ENCODE peak calls at places on chromosomes 12 and 14, in eight cellular contexts. J, U, R, W, L, O, A and Y are unnamed samples. For H3K27me3 and H3K4me1, the result is how much of the 10 kb centered on the place peaks cover.

GRCh38 chr12:100795193-100796179 is 910 bp downstream of the ANO4 start:
- DNase-seq in R (no peak), U (no peak), W (no peak), A (no peak), O (no peak), J (no peak), L (peak), Y (no peak)

GRCh38 chr12:22935501-22935900 is 310.5 kb downstream of the ETNK1 start:
- DNase-seq in W (no peak), J (no peak), L (no peak), O (no peak), A (no peak), R (no peak), U (no peak), Y (no peak)

GRCh38 chr12:6450091-6450868 is 1.6 kb upstream of the TAPBPL start:
- DNase-seq in U (no peak), L (no peak), W (no peak), R (no peak), A (no peak), O (no peak), J (no peak), Y (no peak)

GRCh38 chr12:46266382-46266791 is 2.5 kb downstream of the SLC38A1 start:
- DNase-seq in R (peak), J (peak), O (no peak), L (peak), A (no peak), W (no peak), U (no peak), Y (no peak)

GRCh38 chr12:46843811-46844210 is 18.0 kb upstream of the SLC38A4 start:
- DNase-seq in U (no peak), A (no peak), J (no peak), O (no peak), R (no peak), L (no peak), W (no peak), Y (no peak)

GRCh38 chr14:95045836-95046430 is 111.4 kb downstream of the DICER1 start:
- DNase-seq in O (no peak), A (peak), R (no peak), W (no peak), L (no peak), J (no peak), U (peak), Y (peak)

GRCh38 chr14:90675399-90675798 is 140.8 kb downstream of the TTC7B start:
- DNase-seq in A (peak), U (no peak), R (no peak), L (peak), W (no peak), J (no peak), O (no peak), Y (peak)

GRCh38 chr14:33126433-33126832 is 187.8 kb downstream of the NPAS3 start:
- DNase-seq in W (no peak), U (no peak), A (no peak), J (no peak), L (no peak), O (no peak), R (no peak), Y (no peak)

GRCh38 chr14:54651018-54651351 is 84.1 kb downstream of the SAMD4A start:
- DNase-seq in L (no peak), U (no peak), O (no peak), A (no peak), J (no peak), W (no peak), R (no peak), Y (peak)

GRCh38 chr12:118589162-118589561 is 212.8 kb downstream of the SUDS3 start:
- DNase-seq in L (no peak), R (no peak), A (no peak), U (no peak), J (no peak), O (no peak), W (no peak), Y (no peak)

GRCh38 chr12:48115957-48116356 is 3.2 kb upstream of the PFKM start:
- DNase-seq in R (no peak), L (no peak), O (no peak), W (no peak), U (no peak), A (no peak), J (no peak), Y (no peak)

GRCh38 chr12:112852810-112853209 is 54.0 kb upstream of the OAS1 start:
- DNase-seq in O (no peak), U (no peak), J (no peak), R (no peak), L (no peak), A (no peak), W (no peak), Y (no peak)

GRCh38 chr12:81128930-81129554 is 51.2 kb downstream of the ACSS3 start:
- DNase-seq in W (peak), L (peak), R (peak), A (no peak), J (no peak), O (peak), U (peak), Y (no peak)

GRCh38 chr12:107921062-107921461 is 146.6 kb downstream of the ASCL4 start:
- DNase-seq in J (no peak), L (no peak), U (no peak), A (no peak), R (peak), O (no peak), W (no peak), Y (no peak)
- H3K27me3 ChIP-seq in J (under half), L (under half), U (under half), A (under half), R (under half), O (under half), W (under half), Y (under half)

DNA sequence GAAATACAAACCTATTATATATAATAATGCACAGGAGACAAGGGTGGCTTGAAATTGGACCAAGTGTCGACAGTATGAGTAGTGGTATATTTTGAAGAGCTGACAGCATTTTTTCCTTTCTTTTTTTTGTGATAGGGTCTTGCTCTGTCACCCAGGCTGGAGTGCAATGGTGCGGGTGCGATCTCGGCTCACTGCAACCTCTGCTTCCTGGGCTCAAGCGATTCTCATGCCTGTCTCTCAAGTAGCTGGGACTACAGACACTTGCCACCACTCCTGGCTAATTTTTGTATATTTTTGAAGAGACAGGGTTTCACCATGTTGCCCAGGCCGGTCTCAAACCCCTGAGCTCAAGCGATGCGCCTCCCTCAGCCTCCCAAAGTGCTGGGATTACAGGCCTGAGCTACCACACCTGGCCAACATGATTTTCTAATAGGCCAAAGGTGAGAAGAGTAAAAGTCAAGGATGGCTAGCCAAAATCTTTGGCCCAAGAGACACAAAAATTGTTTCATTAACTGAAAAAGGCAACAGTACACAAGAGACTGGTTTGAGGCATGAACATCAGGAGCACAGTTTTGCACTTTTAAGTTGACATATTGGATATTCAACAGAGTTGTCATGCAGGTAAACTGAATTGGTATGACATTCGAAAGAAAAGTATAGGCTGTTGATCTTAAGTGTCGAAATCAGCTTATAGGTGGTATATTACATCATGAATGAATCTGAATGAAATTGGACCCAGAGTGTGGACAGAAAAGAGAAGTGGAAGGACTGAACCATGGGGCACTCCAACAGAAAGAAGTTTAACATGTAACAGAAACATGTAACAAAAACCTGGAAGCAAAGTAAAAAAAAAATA is 12.5 kb downstream of the HNRNPC start:
- DNase-seq in W (no peak), O (no peak), L (no peak), R (no peak), A (no peak), U (no peak), J (no peak), Y (no peak)
- H3K4me1 ChIP-seq in W (under half), O (under half), L (under half), R (under half), A (under half), U (half or more), J (half or more), Y (under half)

GRCh38 chr12:53975019-53975815 is 463 bp upstream of the HOTAIR start:
- DNase-seq in W (no peak), U (no peak), J (no peak), L (no peak), A (no peak), O (no peak), R (no peak), Y (no peak)

GRCh38 chr12:53975816-53976152 is 1.0 kb upstream of the HOTAIR start:
- DNase-seq in R (no peak), U (no peak), L (no peak), W (no peak), O (no peak), J (no peak), A (no peak), Y (no peak)

GRCh38 chr12:53973093-53974042 is at the start of gene HOXC11:
- DNase-seq in J (no peak), R (peak), A (peak), W (no peak), U (no peak), L (no peak), O (no peak), Y (peak)

GRCh38 chr12:53972722-53973092 is 219 bp upstream of the HOXC11 start:
- DNase-seq in O (no peak), U (no peak), A (no peak), R (no peak), J (no peak), L (no peak), W (no peak), Y (no peak)

DNA sequence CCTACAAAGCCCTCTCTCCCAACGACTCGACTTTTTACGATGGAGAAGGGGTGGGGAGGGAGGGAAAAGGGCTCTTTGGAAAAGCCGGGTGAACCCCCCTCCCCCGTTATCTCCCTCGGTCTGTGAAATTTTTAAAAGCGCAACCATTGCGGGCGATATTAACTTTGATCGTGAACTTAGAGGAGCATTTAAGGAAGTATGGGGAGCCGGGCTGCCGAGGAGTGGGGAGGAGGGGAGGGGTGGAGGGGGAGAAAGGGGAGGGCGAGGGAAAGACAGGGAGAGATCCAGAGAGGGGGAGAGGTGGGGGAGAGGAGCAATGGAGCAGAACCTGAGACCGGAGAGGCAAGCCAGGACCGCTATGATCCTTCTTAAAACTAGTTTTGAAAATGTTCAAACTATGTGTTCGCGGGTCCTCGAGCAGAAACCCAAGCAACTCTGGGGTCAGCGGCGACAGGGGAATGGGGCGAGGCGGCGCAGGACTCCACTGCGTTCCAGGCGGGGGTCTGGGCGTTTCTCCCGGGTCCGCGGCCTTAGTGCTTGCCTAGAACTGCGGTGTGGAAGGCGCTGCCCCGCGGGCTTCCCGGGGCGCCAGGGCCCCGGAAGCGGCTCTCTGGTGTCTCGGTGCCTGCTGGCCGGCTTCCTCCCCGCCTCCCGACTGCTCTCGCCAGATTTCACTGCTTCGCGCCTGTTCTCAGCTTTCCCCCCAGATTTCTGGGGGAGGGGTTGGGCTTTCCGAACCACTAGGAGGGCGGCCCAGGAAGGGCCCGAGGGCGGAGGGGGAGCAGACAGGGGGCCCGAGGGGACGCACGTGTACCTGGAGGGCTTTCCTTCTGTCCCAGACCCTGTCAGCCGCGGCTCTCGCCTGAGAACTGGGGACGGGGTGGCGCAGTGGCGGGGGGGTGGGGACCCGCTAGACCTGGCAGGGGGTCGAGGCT is at the start of gene HOTAIR:
- DNase-seq in A (peak), O (no peak), J (peak), L (no peak), U (no peak), R (no peak), W (no peak), Y (peak)
- H3K27me3 ChIP-seq in A (under half), O (half or more), J (half or more), L (half or more), U (under half), R (under half), W (under half), Y (under half)

DNA sequence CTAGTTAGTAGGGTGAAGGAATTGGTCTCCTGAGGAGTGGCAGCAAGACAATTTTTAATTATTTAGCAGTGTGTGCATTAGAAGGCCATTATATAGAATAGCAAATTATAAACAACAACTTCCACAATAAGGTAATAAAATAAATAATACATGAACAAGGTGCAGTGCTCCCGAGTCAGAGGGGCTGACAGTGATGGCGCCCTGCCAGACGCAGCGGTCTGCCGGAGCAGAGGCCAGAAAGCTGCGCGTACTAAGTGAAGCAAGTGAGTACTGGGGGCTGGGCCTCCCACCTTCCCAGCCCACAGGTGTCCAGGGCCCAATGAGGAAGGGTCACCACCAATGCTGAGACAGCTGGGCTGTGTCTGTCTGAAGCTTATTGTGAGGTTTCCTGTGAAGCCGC is 72.0 kb upstream of the VRK1 start:
- DNase-seq in L (no peak), A (no peak), U (no peak), W (no peak), O (no peak), J (no peak), R (no peak), Y (no peak)
- H3K4me1 ChIP-seq in L (under half), A (under half), U (under half), W (under half), O (under half), J (under half), R (under half), Y (under half)

GRCh38 chr14:104116544-104117340 is 21.6 kb upstream of the KIF26A start:
- DNase-seq in J (no peak), R (no peak), A (peak), L (no peak), U (peak), O (peak), W (no peak), Y (no peak)
- H3K27me3 ChIP-seq in J (under half), R (half or more), A (under half), L (under half), U (under half), O (half or more), W (under half), Y (under half)

GRCh38 chr14:68318788-68319187 is 474.1 kb downstream of the ZFP36L1 start:
- DNase-seq in A (no peak), J (no peak), U (no peak), W (no peak), R (no peak), L (no peak), O (no peak), Y (no peak)
- H3K4me1 ChIP-seq in A (under half), J (under half), U (under half), W (under half), R (under half), L (under half), O (under half), Y (under half)

DNA sequence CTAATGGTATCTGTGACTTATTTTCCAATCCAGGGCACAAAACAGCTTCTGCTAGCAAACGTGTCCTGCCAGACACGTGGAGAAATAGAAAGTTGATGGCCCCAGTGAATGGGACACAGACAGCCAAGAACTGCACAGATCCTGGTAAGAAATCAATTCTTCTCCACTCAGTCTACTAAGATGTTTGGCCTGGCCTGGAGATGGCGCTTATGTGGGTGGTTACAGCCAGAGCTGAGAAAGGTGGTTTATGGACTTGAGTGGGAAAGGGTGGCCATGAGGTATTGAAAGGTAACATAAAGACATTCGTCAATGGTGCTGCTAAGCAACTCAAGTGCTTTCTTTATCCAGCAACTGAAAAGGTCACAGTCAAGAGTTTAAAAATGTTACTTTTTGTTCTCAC is 2.9 kb downstream of the SLC24A4 start:
- DNase-seq in U (no peak), J (no peak), A (no peak), R (no peak), L (no peak), W (no peak), O (no peak), Y (no peak)
- H3K27me3 ChIP-seq in U (under half), J (under half), A (under half), R (half or more), L (under half), W (under half), O (half or more), Y (under half)

GRCh38 chr14:61381589-61381988 is 60.2 kb downstream of the PRKCH start:
- DNase-seq in J (no peak), L (no peak), A (no peak), W (no peak), O (no peak), U (peak), R (peak), Y (no peak)

GRCh38 chr14:61385002-61385685 is 63.8 kb downstream of the PRKCH start:
- DNase-seq in J (peak), O (peak), L (peak), U (no peak), A (no peak), R (peak), W (no peak), Y (peak)

GRCh38 chr14:61379639-61380184 is 58.3 kb downstream of the PRKCH start:
- DNase-seq in A (no peak), J (no peak), W (no peak), U (no peak), L (no peak), R (no peak), O (no peak), Y (no peak)

GRCh38 chr14:61380984-61381383 is 59.6 kb downstream of the PRKCH start:
- DNase-seq in A (no peak), L (no peak), W (no peak), U (no peak), O (no peak), J (no peak), R (no peak), Y (no peak)

DNA sequence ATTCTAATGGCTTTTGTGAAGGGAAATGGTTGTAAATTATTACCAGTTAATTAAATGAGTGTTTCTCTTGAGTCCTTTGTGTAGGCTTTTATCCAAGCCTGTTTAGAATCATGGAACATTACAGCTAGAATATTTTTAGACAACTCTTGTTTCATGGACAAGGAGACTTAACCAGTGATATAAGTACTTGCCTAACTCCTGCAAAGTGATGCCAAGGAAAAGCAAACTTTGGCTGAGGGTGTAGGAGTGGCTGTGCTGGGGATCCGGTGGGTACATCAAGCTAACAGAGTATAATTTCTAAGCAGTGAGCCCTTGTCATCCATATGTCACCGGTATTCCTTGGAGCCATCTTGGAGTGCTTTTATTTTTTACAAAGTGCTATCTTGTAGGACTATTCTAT is 61.5 kb downstream of the PRKCH start:
- DNase-seq in A (no peak), O (no peak), U (no peak), J (no peak), R (no peak), W (no peak), L (no peak), Y (no peak)
- H3K4me1 ChIP-seq in A (under half), O (half or more), U (under half), J (half or more), R (under half), W (under half), L (under half), Y (under half)